ENCODE peak calls at places on chromosomes 16 and 17, in ten cellular contexts. V, P, T, I, K, H, Y, C, G and U are unnamed samples.

GRCh38 chr17:50148226-50149098 is 2.0 kb downstream of the PPP1R9B start:
- DNase-seq in T (peak; percentile 74), C (peak; percentile 54), H (no peak), K (peak; percentile 95), V (peak; percentile 83), I (peak; percentile 52), Y (no peak), G (no peak), P (no peak), U (peak; percentile 84)

GRCh38 chr17:34269969-34270368 is at the start of gene CCL7:
- DNase-seq in C (no peak), Y (no peak), K (peak; percentile 33), V (no peak), I (no peak), H (no peak), T (no peak), G (no peak), P (no peak), U (no peak)

GRCh38 chr17:35763767-35764122 is 3.1 kb downstream of the C17orf50 start:
- DNase-seq in G (no peak), I (no peak), C (no peak), T (no peak), H (no peak), P (no peak), Y (no peak), V (no peak), K (no peak), U (peak; percentile 12)

GRCh38 chr17:82752371-82753200 is 721 bp downstream of the TBCD start:
- DNase-seq in T (peak; percentile 59), C (no peak), P (no peak), K (peak; percentile 43), Y (no peak), V (no peak), G (no peak), H (no peak), I (no peak), U (no peak)

GRCh38 chr17:81566461-81567126 is 14.4 kb upstream of the FAAP100 start:
- DNase-seq in C (peak; percentile 71), K (peak; percentile 92), G (peak; percentile 56), Y (no peak), I (peak; percentile 74), H (no peak), T (no peak), V (peak; percentile 81), P (peak; percentile 41), U (peak; percentile 88)

GRCh38 chr16:54842743-54843423 is 87.8 kb upstream of the IRX5 start:
- DNase-seq in V (no peak), P (no peak), T (no peak), K (no peak), C (no peak), I (no peak), Y (no peak), G (no peak), H (no peak), U (no peak)

GRCh38 chr16:11190585-11191565 is 65.1 kb downstream of the SOCS1 start:
- DNase-seq in V (no peak), C (no peak), Y (no peak), I (no peak), P (no peak), H (no peak), G (no peak), T (no peak), K (no peak), U (no peak)

GRCh38 chr16:70770968-70771552 is 29.9 kb downstream of the VAC14 start:
- DNase-seq in C (peak; percentile 35), K (peak; percentile 78), I (peak; percentile 50), P (peak; percentile 32), T (peak; percentile 46), V (peak; percentile 55), G (peak; percentile 43), H (no peak), Y (peak; percentile 93), U (peak; percentile 65)

GRCh38 chr16:84823484-84823883 is 3.7 kb downstream of the CRISPLD2 start:
- DNase-seq in G (no peak), K (peak; percentile 40), I (no peak), Y (no peak), C (no peak), T (no peak), V (no peak), H (no peak), P (no peak), U (no peak)

GRCh38 chr16:84820771-84821170 is 986 bp downstream of the CRISPLD2 start:
- DNase-seq in V (no peak), P (no peak), Y (no peak), K (no peak), I (no peak), C (no peak), T (no peak), H (no peak), G (no peak), U (no peak)

GRCh38 chr16:84822990-84823389 is 3.2 kb downstream of the CRISPLD2 start:
- DNase-seq in H (no peak), K (no peak), C (no peak), P (no peak), G (no peak), Y (no peak), T (no peak), I (no peak), V (no peak), U (no peak)

GRCh38 chr16:84821179-84821578 is 1.4 kb downstream of the CRISPLD2 start:
- DNase-seq in P (no peak), I (no peak), T (no peak), C (no peak), Y (no peak), V (no peak), G (no peak), H (no peak), K (no peak), U (no peak)

GRCh38 chr16:84821728-84822676 is 2.2 kb downstream of the CRISPLD2 start:
- DNase-seq in V (no peak), C (peak; percentile 57), H (no peak), I (no peak), G (no peak), T (no peak), P (no peak), Y (no peak), K (no peak), U (no peak)
- TF ChIP-seq POLR2A in V (no peak), C (no peak), H (peak; percentile 38), I (no peak), G (no peak), T (no peak), P (no peak), Y (no peak), K (no peak), U (no peak)

DNA sequence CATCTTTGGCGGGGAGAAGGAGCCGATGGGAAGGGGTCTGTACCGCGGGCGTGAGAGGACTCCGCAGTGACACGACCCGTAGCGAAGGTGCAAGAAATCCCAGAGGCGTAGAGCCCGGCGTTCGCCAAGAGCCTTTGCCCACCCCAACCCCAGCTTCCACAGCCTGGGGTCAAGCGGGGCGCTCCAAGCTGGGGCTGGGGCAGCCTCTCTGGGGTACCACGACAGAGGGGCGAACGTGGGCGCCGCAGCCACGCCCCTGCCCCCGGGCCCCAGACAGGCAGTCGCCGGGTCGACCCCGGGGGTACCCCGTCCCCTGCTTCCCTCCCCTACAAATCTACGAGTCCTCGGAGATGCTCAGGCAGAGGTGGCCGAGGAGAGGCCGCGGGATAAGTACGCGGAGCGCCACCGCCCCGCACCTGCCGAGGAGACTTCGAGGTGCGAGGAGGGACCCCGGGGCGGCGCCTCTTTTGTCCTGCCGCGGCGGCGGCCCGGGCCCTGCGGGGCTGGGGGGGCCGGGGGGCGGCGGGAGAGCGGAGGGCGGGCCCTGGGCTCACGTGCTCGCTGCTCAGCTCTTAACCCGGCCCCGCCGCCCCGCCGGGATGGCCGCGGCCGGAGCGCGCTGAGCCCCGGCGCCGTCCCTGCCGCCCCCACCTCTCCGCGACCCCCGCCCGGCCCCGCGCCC is at the start of gene ADAM11:
- DNase-seq in C (no peak), P (no peak), K (no peak), G (no peak), H (no peak), Y (no peak), I (no peak), V (no peak), T (no peak), U (no peak)
- TF ChIP-seq POLR2A in C (no peak), P (no peak), K (no peak), G (no peak), H (no peak), Y (no peak), I (no peak), V (no peak), T (no peak), U (no peak)

GRCh38 chr16:88811600-88811849 is 203 bp downstream of the APRT start:
- DNase-seq in K (no peak), I (no peak), C (no peak), P (no peak), T (no peak), V (no peak), G (no peak), H (no peak), Y (no peak), U (no peak)
- TF ChIP-seq POLR2A in K (no peak), I (peak; percentile 88), C (no peak), P (no peak), T (no peak), V (no peak), G (no peak), H (peak; percentile 45), Y (no peak), U (no peak)

GRCh38 chr16:47611848-47612493 is 150.8 kb downstream of the PHKB start:
- DNase-seq in C (no peak), Y (no peak), G (no peak), V (no peak), T (no peak), P (no peak), K (no peak), H (no peak), I (no peak), U (no peak)
- TF ChIP-seq POLR2A in C (no peak), Y (no peak), G (no peak), V (no peak), T (no peak), P (no peak), K (no peak), H (no peak), I (no peak), U (no peak)

DNA sequence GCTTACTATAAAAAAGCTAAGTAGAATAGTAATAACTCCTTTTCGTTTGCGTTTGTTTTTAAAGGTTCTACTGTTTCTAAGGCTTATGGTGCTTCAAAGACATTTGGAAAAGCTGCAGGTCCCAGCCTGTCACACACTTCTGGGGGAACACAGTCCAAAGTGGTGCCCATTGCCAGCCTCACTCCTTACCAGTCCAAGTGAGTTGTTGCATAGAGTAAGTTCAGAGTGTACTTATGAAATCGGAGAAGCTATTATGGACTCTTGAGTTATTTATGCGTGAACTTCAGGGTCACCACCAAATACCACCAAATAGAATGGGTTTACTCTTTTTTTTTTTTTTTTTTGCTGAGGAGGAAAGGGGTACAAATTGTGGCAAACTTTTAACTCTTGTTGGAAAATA is 45.8 kb downstream of the RPA1 start:
- DNase-seq in K (no peak), P (no peak), H (no peak), G (no peak), I (no peak), T (no peak), C (no peak), Y (no peak), V (no peak), U (no peak)
- TF ChIP-seq POLR2A in K (no peak), P (no peak), H (no peak), G (no peak), I (no peak), T (no peak), C (no peak), Y (no peak), V (no peak), U (no peak)